ENCODE peak calls at places on chromosomes 6 and 20, in six cellular contexts. One of them, this sample, is unnamed.

GRCh38 chr20:7924692-7925091 is 15.6 kb downstream of the HAO1 start:
- DNase-seq in heart left ventricle: no peak
- DNase-seq in A172: peak; percentile 84
- DNase-seq in NCI-H2171: no peak
- DNase-seq in NCI-H1092 treated with DMSO at 0.1 percent for 48 hours: no peak
- DNase-seq in stimulated activated CD4-positive, alpha-beta T cell treated with anti-CD3 and anti-CD28 coated beads, Interleukin-4, amount 100 ng/mL, for 1 hour: no peak
- DNase-seq in this sample: no peak

GRCh38 chr20:45039470-45039811 is 61.5 kb downstream of the KCNS1 start:
- DNase-seq in heart left ventricle: no peak
- DNase-seq in A172: no peak
- DNase-seq in NCI-H2171: no peak
- DNase-seq in NCI-H1092 treated with DMSO at 0.1 percent for 48 hours: no peak
- DNase-seq in stimulated activated CD4-positive, alpha-beta T cell treated with anti-CD3 and anti-CD28 coated beads, Interleukin-4, amount 100 ng/mL, for 1 hour: no peak
- DNase-seq in this sample: no peak

GRCh38 chr6:112366695-112367546 is 19.8 kb downstream of the RFPL4B start:
- DNase-seq in heart left ventricle: no peak
- DNase-seq in A172: no peak
- DNase-seq in NCI-H2171: no peak
- DNase-seq in NCI-H1092 treated with DMSO at 0.1 percent for 48 hours: no peak
- DNase-seq in stimulated activated CD4-positive, alpha-beta T cell treated with anti-CD3 and anti-CD28 coated beads, Interleukin-4, amount 100 ng/mL, for 1 hour: no peak
- DNase-seq in this sample: no peak

GRCh38 chr20:64145458-64146300 is 18.6 kb upstream of the MYT1 start:
- DNase-seq in heart left ventricle: no peak
- DNase-seq in A172: no peak
- DNase-seq in NCI-H2171: no peak
- DNase-seq in NCI-H1092 treated with DMSO at 0.1 percent for 48 hours: no peak
- DNase-seq in stimulated activated CD4-positive, alpha-beta T cell treated with anti-CD3 and anti-CD28 coated beads, Interleukin-4, amount 100 ng/mL, for 1 hour: no peak
- DNase-seq in this sample: no peak

GRCh38 chr20:63032026-63032800 is 25.4 kb upstream of the BHLHE23 start:
- DNase-seq in heart left ventricle: no peak
- DNase-seq in A172: no peak
- DNase-seq in NCI-H2171: no peak
- DNase-seq in NCI-H1092 treated with DMSO at 0.1 percent for 48 hours: no peak
- DNase-seq in stimulated activated CD4-positive, alpha-beta T cell treated with anti-CD3 and anti-CD28 coated beads, Interleukin-4, amount 100 ng/mL, for 1 hour: no peak
- DNase-seq in this sample: peak; percentile 8

GRCh38 chr6:27547157-27548075 is 74.5 kb upstream of the ZNF184 start:
- DNase-seq in heart left ventricle: no peak
- DNase-seq in A172: peak; percentile 83
- DNase-seq in NCI-H2171: no peak
- DNase-seq in NCI-H1092 treated with DMSO at 0.1 percent for 48 hours: no peak
- DNase-seq in stimulated activated CD4-positive, alpha-beta T cell treated with anti-CD3 and anti-CD28 coated beads, Interleukin-4, amount 100 ng/mL, for 1 hour: no peak
- DNase-seq in this sample: no peak

GRCh38 chr6:48614326-48614725 is 503.3 kb upstream of the PTCHD4 start:
- DNase-seq in heart left ventricle: no peak
- DNase-seq in A172: no peak
- DNase-seq in NCI-H2171: no peak
- DNase-seq in NCI-H1092 treated with DMSO at 0.1 percent for 48 hours: no peak
- DNase-seq in stimulated activated CD4-positive, alpha-beta T cell treated with anti-CD3 and anti-CD28 coated beads, Interleukin-4, amount 100 ng/mL, for 1 hour: no peak
- DNase-seq in this sample: no peak

GRCh38 chr6:146913842-146914562 is 290.2 kb upstream of the STXBP5 start:
- DNase-seq in heart left ventricle: peak; percentile 54
- DNase-seq in A172: peak; percentile 96
- DNase-seq in NCI-H2171: no peak
- DNase-seq in NCI-H1092 treated with DMSO at 0.1 percent for 48 hours: no peak
- DNase-seq in stimulated activated CD4-positive, alpha-beta T cell treated with anti-CD3 and anti-CD28 coated beads, Interleukin-4, amount 100 ng/mL, for 1 hour: no peak
- DNase-seq in this sample: peak; percentile 33

GRCh38 chr20:34925981-34926380 is 29.6 kb downstream of the GSS start:
- DNase-seq in heart left ventricle: no peak
- DNase-seq in A172: no peak
- DNase-seq in NCI-H2171: no peak
- DNase-seq in NCI-H1092 treated with DMSO at 0.1 percent for 48 hours: no peak
- DNase-seq in stimulated activated CD4-positive, alpha-beta T cell treated with anti-CD3 and anti-CD28 coated beads, Interleukin-4, amount 100 ng/mL, for 1 hour: no peak
- DNase-seq in this sample: no peak

GRCh38 chr6:72784071-72784470 is 162.2 kb downstream of the KCNQ5 start:
- DNase-seq in heart left ventricle: no peak
- DNase-seq in A172: peak; percentile 9
- DNase-seq in NCI-H2171: no peak
- DNase-seq in NCI-H1092 treated with DMSO at 0.1 percent for 48 hours: no peak
- DNase-seq in stimulated activated CD4-positive, alpha-beta T cell treated with anti-CD3 and anti-CD28 coated beads, Interleukin-4, amount 100 ng/mL, for 1 hour: no peak
- DNase-seq in this sample: no peak

GRCh38 chr20:61520076-61520639 is 268.1 kb downstream of the CDH4 start:
- DNase-seq in heart left ventricle: no peak
- DNase-seq in A172: no peak
- DNase-seq in NCI-H2171: no peak
- DNase-seq in NCI-H1092 treated with DMSO at 0.1 percent for 48 hours: no peak
- DNase-seq in stimulated activated CD4-positive, alpha-beta T cell treated with anti-CD3 and anti-CD28 coated beads, Interleukin-4, amount 100 ng/mL, for 1 hour: no peak
- DNase-seq in this sample: no peak

GRCh38 chr20:59402697-59403096 is 102.3 kb downstream of the EDN3 start:
- DNase-seq in heart left ventricle: no peak
- DNase-seq in A172: no peak
- DNase-seq in NCI-H2171: peak; percentile 68
- DNase-seq in NCI-H1092 treated with DMSO at 0.1 percent for 48 hours: no peak
- DNase-seq in stimulated activated CD4-positive, alpha-beta T cell treated with anti-CD3 and anti-CD28 coated beads, Interleukin-4, amount 100 ng/mL, for 1 hour: no peak
- DNase-seq in this sample: no peak

GRCh38 chr6:168000198-168001036 is 2.9 kb downstream of the KIF25 start:
- DNase-seq in heart left ventricle: no peak
- DNase-seq in A172: no peak
- DNase-seq in NCI-H2171: no peak
- DNase-seq in NCI-H1092 treated with DMSO at 0.1 percent for 48 hours: no peak
- DNase-seq in stimulated activated CD4-positive, alpha-beta T cell treated with anti-CD3 and anti-CD28 coated beads, Interleukin-4, amount 100 ng/mL, for 1 hour: no peak
- DNase-seq in this sample: no peak

GRCh38 chr20:64058536-64058935 is 4.5 kb upstream of the TCEA2 start:
- DNase-seq in heart left ventricle: no peak
- DNase-seq in A172: no peak
- DNase-seq in NCI-H2171: no peak
- DNase-seq in NCI-H1092 treated with DMSO at 0.1 percent for 48 hours: no peak
- DNase-seq in stimulated activated CD4-positive, alpha-beta T cell treated with anti-CD3 and anti-CD28 coated beads, Interleukin-4, amount 100 ng/mL, for 1 hour: no peak
- DNase-seq in this sample: no peak

GRCh38 chr6:168302534-168302933 is 17.0 kb downstream of the DACT2 start:
- DNase-seq in heart left ventricle: peak; percentile 4
- DNase-seq in A172: no peak
- DNase-seq in NCI-H2171: no peak
- DNase-seq in NCI-H1092 treated with DMSO at 0.1 percent for 48 hours: no peak
- DNase-seq in stimulated activated CD4-positive, alpha-beta T cell treated with anti-CD3 and anti-CD28 coated beads, Interleukin-4, amount 100 ng/mL, for 1 hour: no peak
- DNase-seq in this sample: no peak

GRCh38 chr20:13794667-13795066 is 9.8 kb downstream of the NDUFAF5 start:
- DNase-seq in heart left ventricle: no peak
- DNase-seq in A172: no peak
- DNase-seq in NCI-H2171: no peak
- DNase-seq in NCI-H1092 treated with DMSO at 0.1 percent for 48 hours: no peak
- DNase-seq in stimulated activated CD4-positive, alpha-beta T cell treated with anti-CD3 and anti-CD28 coated beads, Interleukin-4, amount 100 ng/mL, for 1 hour: no peak
- DNase-seq in this sample: no peak

GRCh38 chr6:151869787-151870186 is 62.3 kb downstream of the ESR1 start:
- DNase-seq in heart left ventricle: no peak
- DNase-seq in A172: no peak
- DNase-seq in NCI-H2171: no peak
- DNase-seq in NCI-H1092 treated with DMSO at 0.1 percent for 48 hours: no peak
- DNase-seq in stimulated activated CD4-positive, alpha-beta T cell treated with anti-CD3 and anti-CD28 coated beads, Interleukin-4, amount 100 ng/mL, for 1 hour: no peak
- DNase-seq in this sample: no peak

GRCh38 chr20:10622657-10623418 is 51.0 kb downstream of the JAG1 start:
- DNase-seq in heart left ventricle: peak; percentile 61
- DNase-seq in A172: peak; percentile 68
- DNase-seq in NCI-H2171: no peak
- DNase-seq in NCI-H1092 treated with DMSO at 0.1 percent for 48 hours: no peak
- DNase-seq in stimulated activated CD4-positive, alpha-beta T cell treated with anti-CD3 and anti-CD28 coated beads, Interleukin-4, amount 100 ng/mL, for 1 hour: no peak
- DNase-seq in this sample: peak; percentile 34

GRCh38 chr20:15012551-15012950 is 675.1 kb upstream of the FLRT3 start:
- DNase-seq in heart left ventricle: no peak
- DNase-seq in A172: no peak
- DNase-seq in NCI-H2171: peak; percentile 83
- DNase-seq in NCI-H1092 treated with DMSO at 0.1 percent for 48 hours: peak; percentile 95
- DNase-seq in stimulated activated CD4-positive, alpha-beta T cell treated with anti-CD3 and anti-CD28 coated beads, Interleukin-4, amount 100 ng/mL, for 1 hour: no peak
- DNase-seq in this sample: no peak

GRCh38 chr20:59004493-59004762 is 2.6 kb downstream of the CTSZ start:
- DNase-seq in heart left ventricle: peak; percentile 50
- DNase-seq in A172: no peak
- DNase-seq in NCI-H2171: no peak
- DNase-seq in NCI-H1092 treated with DMSO at 0.1 percent for 48 hours: no peak
- DNase-seq in stimulated activated CD4-positive, alpha-beta T cell treated with anti-CD3 and anti-CD28 coated beads, Interleukin-4, amount 100 ng/mL, for 1 hour: peak; percentile 63
- DNase-seq in this sample: peak; percentile 61

GRCh38 chr20:50744143-50744792 is 12.9 kb downstream of the PARD6B start:
- DNase-seq in heart left ventricle: peak; percentile 61
- DNase-seq in A172: peak; percentile 87
- DNase-seq in NCI-H2171: peak; percentile 46
- DNase-seq in NCI-H1092 treated with DMSO at 0.1 percent for 48 hours: no peak
- DNase-seq in stimulated activated CD4-positive, alpha-beta T cell treated with anti-CD3 and anti-CD28 coated beads, Interleukin-4, amount 100 ng/mL, for 1 hour: no peak
- DNase-seq in this sample: peak; percentile 43